ENCODE peak calls at places on chromosomes 1 and 21, in nine cellular contexts. J is left colon; U is uterus; Z is dorsolateral prefrontal cortex; Q is left ventricle myocardium inferior; C is Right ventricle myocardium superior; D is activated naive CD4-positive, alpha-beta T cell treated with anti-CD3 and anti-CD28 coated beads, Interleukin-2, amount 10 ng/mL, durations not matched to agents 7 days and 5 days; V is renal cortical epithelial cell; R is GM13977. A is an unnamed sample.
A peak's percentile ranks its signal among the peaks of the same experiment; 100 is the strongest.

GRCh38 chr1:101410048-101410878 is 173.4 kb downstream of the S1PR1 start:
- DNase-seq in J (no peak), U (no peak), Z (no peak), Q (no peak), C (no peak), D (no peak), V (no peak), R (no peak), A (no peak)

GRCh38 chr21:31671931-31672330 is 12.4 kb downstream of the SOD1 start:
- DNase-seq in J (no peak), U (no peak), Z (no peak), Q (no peak), C (no peak), D (no peak), V (no peak), R (no peak), A (no peak)

GRCh38 chr1:5481889-5482288 is 510.3 kb downstream of the NPHP4 start:
- DNase-seq in J (peak; percentile 10), U (no peak), Z (no peak), Q (no peak), C (no peak), D (peak; percentile 57), V (no peak), R (no peak), A (no peak)

GRCh38 chr1:212514782-212515181 is 82.1 kb downstream of the NENF start:
- DNase-seq in J (peak; percentile 13), U (no peak), Z (no peak), Q (no peak), C (no peak), D (no peak), V (no peak), R (no peak), A (no peak)

GRCh38 chr1:85320371-85321131 is 44.1 kb upstream of the BCL10 start:
- DNase-seq in J (no peak), U (no peak), Z (no peak), Q (no peak), C (no peak), D (no peak), V (peak; percentile 82), R (no peak), A (peak; percentile 70)

GRCh38 chr1:26094677-26095383 is 16.8 kb upstream of the PDIK1L start:
- DNase-seq in J (no peak), U (peak; percentile 39), Z (no peak), Q (peak; percentile 57), C (peak; percentile 74), D (no peak), V (peak; percentile 57), R (no peak), A (peak; percentile 63)

GRCh38 chr1:157944666-157945280 is 48.7 kb upstream of the KIRREL1 start:
- DNase-seq in J (no peak), U (no peak), Z (no peak), Q (no peak), C (no peak), D (no peak), V (no peak), R (no peak), A (no peak)

GRCh38 chr1:233097546-233098254 is 147.3 kb downstream of the NTPCR start:
- DNase-seq in J (no peak), U (no peak), Z (no peak), Q (no peak), C (no peak), D (no peak), V (peak; percentile 57), R (no peak), A (no peak)

GRCh38 chr21:45456014-45456835 is 51.3 kb downstream of the COL18A1 start:
- DNase-seq in J (no peak), U (no peak), Z (no peak), Q (peak; percentile 36), C (peak; percentile 55), D (no peak), V (no peak), R (no peak), A (no peak)

GRCh38 chr1:230308039-230308438 is 118.1 kb downstream of the PGBD5 start:
- DNase-seq in J (peak; percentile 94), U (peak; percentile 91), Z (no peak), Q (peak; percentile 69), C (peak; percentile 81), D (no peak), V (peak; percentile 98), R (no peak), A (peak; percentile 91)

GRCh38 chr1:32870615-32871363 is at the start of gene FNDC5:
- DNase-seq in J (no peak), U (no peak), Z (no peak), Q (peak; percentile 36), C (no peak), D (no peak), V (no peak), R (peak; percentile 53), A (no peak)

GRCh38 chr1:110596312-110596711 is 9.8 kb downstream of the KCNA2 start:
- DNase-seq in J (no peak), U (no peak), Z (no peak), Q (no peak), C (no peak), D (no peak), V (no peak), R (no peak), A (no peak)

GRCh38 chr1:196344462-196344861 is 263.8 kb downstream of the KCNT2 start:
- DNase-seq in J (no peak), U (no peak), Z (no peak), Q (no peak), C (no peak), D (no peak), V (no peak), R (no peak), A (no peak)

A was measured in Daoy.